ENCODE peak calls at places on chromosomes 12 and 14, in nine cellular contexts. I is brain pericyte, N is smooth muscle cell of the brain vasculature, Y is cardiac fibroblast, W is small intestine, C is NCI-H1092, R is HTR-8/SVneo, Z is HT1080, B is activated T-cell treated with anti-CD3 and anti-CD28 coated beads for 1 hour. P is an unnamed sample.

GRCh38 chr12:28421374-28421773 is 231.1 kb downstream of the CCDC91 start:
- DNase-seq in Z (no peak), I (no peak), R (no peak), Y (no peak), N (no peak), B (no peak), C (no peak), W (no peak), P (no peak)

GRCh38 chr12:52865090-52865944 is 16.5 kb upstream of the KRT78 start:
- DNase-seq in C (peak; percentile 21), W (peak; percentile 84), B (no peak), R (peak; percentile 81), Y (peak; percentile 84), N (peak; percentile 52), I (no peak), Z (peak; percentile 78), P (peak; percentile 66)

GRCh38 chr14:106872619-106873446 is 1346.5 kb downstream of the TMEM121 start:
- DNase-seq in C (peak; percentile 53), Y (no peak), W (peak; percentile 89), I (no peak), R (no peak), B (peak; percentile 64), Z (peak; percentile 52), N (no peak), P (peak; percentile 30)

GRCh38 chr12:65430571-65431306 is 152.3 kb downstream of the MSRB3 start:
- DNase-seq in C (no peak), R (peak; percentile 55), Z (peak; percentile 92), N (no peak), B (no peak), I (no peak), W (no peak), Y (peak; percentile 72), P (no peak)

GRCh38 chr12:4383304-4383865 is 3.9 kb upstream of the FGF23 start:
- DNase-seq in W (peak; percentile 55), B (no peak), C (no peak), R (no peak), I (no peak), Y (no peak), N (no peak), Z (no peak), P (no peak)

GRCh38 chr12:132171293-132171967 is 27.2 kb downstream of the NOC4L start:
- DNase-seq in Z (no peak), B (no peak), I (no peak), R (no peak), C (no peak), Y (no peak), N (no peak), W (no peak), P (no peak)

GRCh38 chr12:106392746-106393145 is 35.2 kb downstream of the POLR3B start:
- DNase-seq in R (no peak), N (no peak), C (no peak), I (no peak), Y (no peak), W (no peak), Z (no peak), B (no peak), P (no peak)

GRCh38 chr14:72054929-72055328 is 122.7 kb downstream of the RGS6 start:
- DNase-seq in C (no peak), N (no peak), W (no peak), I (no peak), B (no peak), R (no peak), Z (no peak), Y (no peak), P (no peak)

GRCh38 chr14:74630881-74631690 is 19.0 kb upstream of the LTBP2 start:
- DNase-seq in W (no peak), R (no peak), I (no peak), Y (no peak), B (no peak), C (no peak), Z (no peak), N (no peak), P (no peak)

GRCh38 chr14:56342419-56342901 is 224.2 kb downstream of the PELI2 start:
- DNase-seq in I (no peak), Y (peak; percentile 94), W (no peak), R (no peak), B (no peak), C (peak; percentile 6), N (no peak), Z (no peak), P (no peak)

GRCh38 chr12:104218935-104219334 is 3.4 kb downstream of the TXNRD1 start:
- DNase-seq in C (no peak), R (no peak), Y (peak; percentile 56), W (no peak), B (no peak), N (no peak), I (no peak), Z (peak; percentile 73), P (no peak)

GRCh38 chr14:70698288-70698687 is 56.6 kb downstream of the TTC9 start:
- DNase-seq in N (no peak), W (peak; percentile 62), B (no peak), C (no peak), Y (peak; percentile 22), I (no peak), Z (peak; percentile 63), R (no peak), P (no peak)

GRCh38 chr12:52235822-52236291 is 2.8 kb downstream of the KRT7 start:
- DNase-seq in C (no peak), B (no peak), R (no peak), Y (no peak), N (no peak), Z (no peak), W (peak; percentile 81), I (no peak), P (no peak)

GRCh38 chr12:39287817-39288216 is 155.1 kb downstream of the KIF21A start:
- DNase-seq in B (no peak), R (no peak), Z (no peak), C (no peak), W (no peak), I (no peak), Y (peak; percentile 2), N (no peak), P (no peak)

GRCh38 chr12:51183816-51184215 is 10.9 kb upstream of the TFCP2 start:
- DNase-seq in N (no peak), I (no peak), Y (peak; percentile 76), W (peak; percentile 5), R (no peak), C (peak; percentile 84), Z (peak; percentile 49), B (no peak), P (no peak)

GRCh38 chr12:110165540-110166159 is 41.5 kb downstream of the IFT81 start:
- DNase-seq in N (no peak), B (no peak), W (no peak), Z (no peak), R (no peak), C (no peak), I (no peak), Y (no peak), P (no peak)

GRCh38 chr14:74980746-74981661 is 21.7 kb upstream of the EIF2B2 start:
- DNase-seq in I (peak; percentile 87), Z (peak; percentile 97), N (peak; percentile 72), C (no peak), R (peak; percentile 88), Y (peak; percentile 70), W (no peak), B (no peak), P (no peak)

GRCh38 chr12:91387461-91388134 is 205.0 kb upstream of the DCN start:
- DNase-seq in B (no peak), C (no peak), I (no peak), W (no peak), Z (no peak), N (no peak), Y (no peak), R (no peak), P (no peak)

GRCh38 chr14:103385994-103386491 is 828 bp downstream of the MARK3 start:
- DNase-seq in Z (no peak), W (peak; percentile 48), R (no peak), C (no peak), B (peak; percentile 18), N (no peak), Y (no peak), I (no peak), P (peak; percentile 26)

GRCh38 chr14:75249251-75249957 is 29.2 kb upstream of the FOS start:
- DNase-seq in Y (no peak), C (peak; percentile 11), B (peak; percentile 62), Z (no peak), I (no peak), W (peak; percentile 79), R (no peak), N (no peak), P (no peak)

GRCh38 chr12:1463073-1463905 is 131.1 kb downstream of the FBXL14 start:
- DNase-seq in I (no peak), W (no peak), C (no peak), B (no peak), Y (peak; percentile 83), Z (no peak), N (no peak), R (no peak), P (no peak)

GRCh38 chr14:35480119-35480769 is 53.7 kb upstream of the INSM2 start:
- DNase-seq in W (no peak), C (no peak), R (no peak), Y (no peak), N (no peak), Z (peak; percentile 65), B (no peak), I (no peak), P (no peak)

GRCh38 chr14:20460458-20461229 is 590 bp downstream of the PIP4P1 start:
- DNase-seq in I (no peak), R (no peak), N (no peak), Z (no peak), C (no peak), Y (no peak), W (peak; percentile 74), B (peak; percentile 26), P (no peak)

GRCh38 chr12:94644141-94644575 is 6.2 kb downstream of the TMCC3 start:
- DNase-seq in B (no peak), C (no peak), N (no peak), Z (peak; percentile 91), W (no peak), I (no peak), Y (peak; percentile 51), R (peak; percentile 14), P (peak; percentile 32)

GRCh38 chr14:101069666-101070362 is 166.3 kb upstream of the RTL1 start:
- DNase-seq in N (no peak), Z (no peak), C (no peak), I (no peak), Y (no peak), W (no peak), B (no peak), R (no peak), P (no peak)

GRCh38 chr14:86787782-86788181 is 1205.2 kb downstream of the GALC start:
- DNase-seq in W (no peak), B (no peak), C (no peak), I (no peak), Z (peak; percentile 16), R (no peak), N (no peak), Y (peak; percentile 59), P (no peak)

GRCh38 chr12:78018146-78018910 is 187.6 kb downstream of the NAV3 start:
- DNase-seq in W (no peak), C (no peak), R (no peak), N (no peak), I (no peak), Z (no peak), B (no peak), Y (peak; percentile 63), P (no peak)

GRCh38 chr14:72291908-72292688 is 359.9 kb downstream of the RGS6 start:
- DNase-seq in Y (peak; percentile 62), B (no peak), R (peak; percentile 65), N (peak; percentile 3), W (peak; percentile 4), Z (peak; percentile 73), C (no peak), I (no peak), P (peak; percentile 38)

GRCh38 chr12:65355461-65355860 is 77.0 kb downstream of the MSRB3 start:
- DNase-seq in R (no peak), N (no peak), C (no peak), I (no peak), B (no peak), Y (no peak), W (no peak), Z (peak; percentile 17), P (no peak)

P was measured in head of caudate nucleus.